ENCODE peak calls at places on chromosomes 16 and 17, in seven cellular contexts. One of them, this sample, is unnamed.

GRCh38 chr17:68035131-68035522 is 408 bp upstream of the KPNA2 start:
- DNase-seq in head of caudate nucleus: peak
- DNase-seq in left ventricle myocardium inferior: peak
- DNase-seq in A549: peak
- DNase-seq in GM04504: no peak
- DNase-seq in lung: peak
- DNase-seq in left ventricle myocardium superior: peak
- DNase-seq in this sample: peak

GRCh38 chr17:13002761-13003453 is 14.9 kb downstream of the ELAC2 start:
- DNase-seq in head of caudate nucleus: peak
- DNase-seq in left ventricle myocardium inferior: peak
- DNase-seq in A549: peak
- DNase-seq in GM04504: peak
- DNase-seq in lung: peak
- DNase-seq in left ventricle myocardium superior: peak
- DNase-seq in this sample: peak

GRCh38 chr16:2520097-2520783 is at the start of gene AMDHD2:
- DNase-seq in head of caudate nucleus: peak
- DNase-seq in left ventricle myocardium inferior: peak
- DNase-seq in A549: peak
- DNase-seq in GM04504: peak
- DNase-seq in lung: peak
- DNase-seq in left ventricle myocardium superior: peak
- DNase-seq in this sample: peak

GRCh38 chr16:71414038-71414437 is 27.8 kb downstream of the TLE7 start:
- DNase-seq in head of caudate nucleus: no peak
- DNase-seq in left ventricle myocardium inferior: no peak
- DNase-seq in A549: no peak
- DNase-seq in GM04504: no peak
- DNase-seq in lung: no peak
- DNase-seq in left ventricle myocardium superior: no peak
- DNase-seq in this sample: no peak

GRCh38 chr17:81131486-81132196 is 33.7 kb upstream of the PVALEF start:
- DNase-seq in head of caudate nucleus: no peak
- DNase-seq in left ventricle myocardium inferior: no peak
- DNase-seq in A549: no peak
- DNase-seq in GM04504: no peak
- DNase-seq in lung: peak
- DNase-seq in left ventricle myocardium superior: no peak
- DNase-seq in this sample: no peak

GRCh38 chr16:88948781-88949490 is 28.1 kb downstream of the CBFA2T3 start:
- DNase-seq in head of caudate nucleus: no peak
- DNase-seq in left ventricle myocardium inferior: no peak
- DNase-seq in A549: no peak
- DNase-seq in GM04504: no peak
- DNase-seq in lung: no peak
- DNase-seq in left ventricle myocardium superior: no peak
- DNase-seq in this sample: no peak

GRCh38 chr16:67394271-67395104 is 1.2 kb upstream of the TPPP3 start:
- DNase-seq in head of caudate nucleus: no peak
- DNase-seq in left ventricle myocardium inferior: no peak
- DNase-seq in A549: no peak
- DNase-seq in GM04504: no peak
- DNase-seq in lung: no peak
- DNase-seq in left ventricle myocardium superior: peak
- DNase-seq in this sample: peak

GRCh38 chr17:57750109-57750845 is 5.2 kb upstream of the CCDC182 start:
- DNase-seq in head of caudate nucleus: no peak
- DNase-seq in left ventricle myocardium inferior: no peak
- DNase-seq in A549: no peak
- DNase-seq in GM04504: no peak
- DNase-seq in lung: no peak
- DNase-seq in left ventricle myocardium superior: no peak
- DNase-seq in this sample: peak

GRCh38 chr16:51637744-51638100 is 486.7 kb upstream of the SALL1 start:
- DNase-seq in head of caudate nucleus: no peak
- DNase-seq in left ventricle myocardium inferior: no peak
- DNase-seq in A549: no peak
- DNase-seq in GM04504: no peak
- DNase-seq in lung: no peak
- DNase-seq in left ventricle myocardium superior: no peak
- DNase-seq in this sample: no peak